ENCODE peak calls at places on chromosomes 5 and 9, in eight cellular contexts. N is chondrocyte, B is endothelial cell, G is omental fat pad, W is neural crest cell, E is brain microvascular endothelial cell, I is left ventricle myocardium inferior, O is AG09309. P is an unnamed sample.

GRCh38 chr9:6758418-6759113 is 793 bp downstream of the KDM4C start:
- DNase-seq in B (peak), G (no peak), E (peak), I (peak), N (no peak), W (peak), O (no peak), P (peak)

GRCh38 chr5:124650960-124651662 is 95.3 kb downstream of the ZNF608 start:
- DNase-seq in G (no peak), O (no peak), N (no peak), W (no peak), I (no peak), E (peak), B (peak), P (no peak)

GRCh38 chr5:158423623-158424200 is 564.8 kb upstream of the CLINT1 start:
- DNase-seq in O (no peak), G (no peak), W (no peak), N (no peak), B (no peak), E (no peak), I (no peak), P (no peak)

GRCh38 chr9:113350338-113350672 is 964 bp downstream of the BSPRY start:
- DNase-seq in N (no peak), G (no peak), I (no peak), B (no peak), W (no peak), O (no peak), E (no peak), P (no peak)

GRCh38 chr9:87564111-87564510 is 66.4 kb downstream of the DAPK1 start:
- DNase-seq in I (no peak), B (no peak), E (no peak), W (no peak), N (no peak), G (no peak), O (no peak), P (no peak)

GRCh38 chr5:78060421-78060820 is 234.1 kb downstream of the AP3B1 start:
- DNase-seq in N (no peak), B (no peak), E (peak), I (no peak), G (no peak), O (no peak), W (no peak), P (no peak)

GRCh38 chr9:116155700-116156045 is 2.1 kb downstream of the PAPPA start:
- DNase-seq in G (no peak), E (no peak), W (no peak), O (no peak), I (no peak), N (no peak), B (no peak), P (no peak)

GRCh38 chr9:12846035-12846434 is 71.2 kb downstream of the LURAP1L start:
- DNase-seq in G (no peak), W (no peak), O (peak), B (no peak), I (no peak), E (no peak), N (no peak), P (no peak)

GRCh38 chr5:172835246-172836030 is 1.4 kb downstream of the ERGIC1 start:
- DNase-seq in B (no peak), G (no peak), W (no peak), N (peak), O (no peak), I (no peak), E (no peak), P (no peak)

GRCh38 chr5:180860273-180860886 is 696 bp downstream of the ZFP62 start:
- DNase-seq in B (peak), O (no peak), I (peak), N (no peak), G (no peak), E (no peak), W (no peak), P (no peak)

GRCh38 chr5:55402199-55402598 is 94.4 kb downstream of the MTREX start:
- DNase-seq in N (no peak), B (no peak), O (no peak), E (no peak), W (no peak), I (no peak), G (no peak), P (no peak)
- TF ChIP-seq CTCF in N (peak), B (peak), O (no peak), E (peak), W (peak), I (peak), G (no peak), P (no peak)

GRCh38 chr5:140868721-140869554 is at the start of gene PCDHA11:
- DNase-seq in B (peak), E (no peak), O (no peak), I (no peak), N (no peak), G (no peak), W (peak), P (no peak)

GRCh38 chr5:140875085-140876065 is at the start of gene PCDHA12:
- DNase-seq in E (no peak), G (no peak), N (no peak), B (peak), O (no peak), I (no peak), W (no peak), P (no peak)

GRCh38 chr5:140870221-140871201 is 1.8 kb downstream of the PCDHA11 start:
- DNase-seq in B (no peak), E (no peak), N (peak), O (no peak), I (no peak), G (no peak), W (no peak), P (no peak)

GRCh38 chr5:140869555-140869886 is 764 bp downstream of the PCDHA11 start:
- DNase-seq in W (no peak), N (no peak), O (no peak), G (no peak), I (no peak), B (no peak), E (no peak), P (no peak)
- TF ChIP-seq CTCF in W (no peak), N (peak), O (peak), G (no peak), I (no peak), B (no peak), E (no peak), P (no peak)

GRCh38 chr9:134420281-134420835 is 94.1 kb downstream of the RXRA start:
- DNase-seq in I (no peak), O (no peak), W (no peak), E (no peak), B (no peak), G (no peak), N (no peak), P (no peak)

GRCh38 chr9:134418986-134419683 is 92.9 kb downstream of the RXRA start:
- DNase-seq in N (no peak), O (no peak), E (no peak), W (no peak), G (no peak), B (no peak), I (no peak), P (no peak)

GRCh38 chr9:134416385-134417022 is 90.2 kb downstream of the RXRA start:
- DNase-seq in N (no peak), I (no peak), O (no peak), G (no peak), W (no peak), B (no peak), E (no peak), P (no peak)

GRCh38 chr9:134419684-134420076 is 93.4 kb downstream of the RXRA start:
- DNase-seq in E (no peak), O (no peak), G (no peak), B (peak), I (no peak), N (no peak), W (no peak), P (no peak)

GRCh38 chr9:134418354-134418753 is 92.1 kb downstream of the RXRA start:
- DNase-seq in G (no peak), I (peak), O (no peak), E (no peak), B (no peak), N (no peak), W (no peak), P (no peak)
- TF ChIP-seq CTCF in G (no peak), I (no peak), O (no peak), E (no peak), B (no peak), N (no peak), W (no peak), P (no peak)

GRCh38 chr9:121376214-121376830 is 6.3 kb upstream of the STOM start:
- DNase-seq in E (no peak), O (no peak), N (no peak), I (no peak), W (no peak), G (no peak), B (no peak), P (no peak)
- TF ChIP-seq CTCF in E (peak), O (peak), N (peak), I (peak), W (peak), G (no peak), B (no peak), P (peak)

DNA sequence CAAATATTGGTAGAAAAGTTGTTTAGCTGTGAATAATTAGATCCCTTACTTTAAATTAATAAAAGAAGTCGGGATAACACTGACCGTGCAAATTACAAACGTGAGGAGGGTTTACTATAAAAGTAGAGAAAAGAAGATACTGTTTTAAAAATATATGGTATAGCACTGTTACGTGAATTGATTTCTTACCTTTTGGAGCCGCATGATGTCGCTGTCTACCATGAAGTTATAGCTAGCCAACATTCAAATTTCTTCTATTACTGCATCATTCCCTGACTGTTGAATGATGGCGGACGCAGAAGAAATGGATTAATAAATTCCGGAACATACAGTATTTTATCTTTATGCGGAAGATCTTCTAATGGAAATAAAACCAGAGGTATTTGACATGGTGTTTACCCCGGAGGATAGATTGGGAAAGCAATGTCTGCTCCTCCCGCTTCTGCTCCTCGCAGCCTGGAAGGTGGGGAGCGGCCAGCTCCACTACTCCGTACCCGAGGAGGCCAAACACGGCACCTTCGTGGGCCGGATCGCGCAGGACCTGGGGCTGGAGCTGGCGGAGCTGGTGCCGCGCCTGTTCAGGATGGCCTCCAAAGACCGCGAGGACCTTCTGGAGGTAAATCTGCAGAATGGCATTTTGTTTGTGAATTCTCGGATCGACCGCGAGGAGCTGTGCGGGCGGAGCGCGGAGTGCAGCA is at the start of gene PCDHA6:
- DNase-seq in W (no peak), I (no peak), N (no peak), B (no peak), G (no peak), O (no peak), E (no peak), P (no peak)
- TF ChIP-seq CTCF in W (peak), I (no peak), N (peak), B (no peak), G (no peak), O (peak), E (no peak), P (no peak)

GRCh38 chr9:95067888-95068287 is 249.6 kb downstream of the FANCC start:
- DNase-seq in O (no peak), W (no peak), N (no peak), E (no peak), I (no peak), G (no peak), B (no peak), P (no peak)
- TF ChIP-seq CTCF in O (no peak), W (no peak), N (no peak), E (no peak), I (no peak), G (no peak), B (no peak), P (no peak)

GRCh38 chr5:139271201-139272027 is 22.1 kb upstream of the MATR3 start:
- DNase-seq in N (no peak), E (peak), G (no peak), B (no peak), I (no peak), O (peak), W (no peak), P (no peak)
- TF ChIP-seq CTCF in N (no peak), E (no peak), G (no peak), B (no peak), I (no peak), O (no peak), W (no peak), P (no peak)

P was measured in uterus.